ENCODE peak calls at places on chromosomes 7 and 10, in four cellular contexts. N, D, V and Z are unnamed samples.

GRCh38 chr7:45576249-45576929 is 2.2 kb downstream of the ADCY1 start:
- DNase-seq in N (no peak), D (no peak), V (no peak), Z (no peak)

GRCh38 chr7:44257618-44258422 is 57.0 kb downstream of the YKT6 start:
- DNase-seq in N (peak), D (no peak), V (peak), Z (peak)

GRCh38 chr10:131429141-131429540 is 117.6 kb upstream of the TCERG1L start:
- DNase-seq in N (no peak), D (no peak), V (no peak), Z (no peak)

GRCh38 chr10:72015868-72016267 is 51.7 kb downstream of the CHST3 start:
- DNase-seq in N (no peak), D (no peak), V (no peak), Z (no peak)

GRCh38 chr7:44645696-44646095 is 39.3 kb downstream of the OGDH start:
- DNase-seq in N (no peak), D (no peak), V (no peak), Z (no peak)

GRCh38 chr7:136133491-136133990 is 156.4 kb upstream of the MTPN start:
- DNase-seq in N (no peak), D (no peak), V (no peak), Z (no peak)

GRCh38 chr10:128664729-128665128 is 538.5 kb upstream of the MKI67 start:
- DNase-seq in N (no peak), D (no peak), V (no peak), Z (no peak)

GRCh38 chr7:82633592-82633991 is 190.0 kb upstream of the CACNA2D1 start:
- DNase-seq in N (no peak), D (no peak), V (no peak), Z (no peak)

GRCh38 chr10:101772895-101773761 is 2.8 kb downstream of the FGF8 start:
- DNase-seq in N (no peak), D (no peak), V (no peak), Z (no peak)

GRCh38 chr7:139687980-139688632 is 89.7 kb downstream of the HIPK2 start:
- DNase-seq in N (no peak), D (no peak), V (peak), Z (no peak)

GRCh38 chr7:17661982-17662585 is 278.2 kb downstream of the SNX13 start:
- DNase-seq in N (no peak), D (no peak), V (no peak), Z (no peak)

GRCh38 chr10:74987339-74988054 is 124.0 kb upstream of the SAMD8 start:
- DNase-seq in N (no peak), D (no peak), V (no peak), Z (no peak)

GRCh38 chr7:1020849-1021251 is 23.5 kb upstream of the GPR146 start:
- DNase-seq in N (no peak), D (no peak), V (no peak), Z (no peak)

GRCh38 chr7:144048648-144049047 is at the start of gene OR2A5:
- DNase-seq in N (no peak), D (no peak), V (no peak), Z (no peak)

GRCh38 chr10:125056161-125057132 is 103.9 kb downstream of the CTBP2 start:
- DNase-seq in N (no peak), D (no peak), V (no peak), Z (no peak)
- H3K27ac ChIP-seq in N (no peak), D (no peak), V (peak), Z (peak)

GRCh38 chr7:73717991-73718405 is 1.5 kb downstream of the STX1A start:
- DNase-seq in N (peak), D (no peak), V (no peak), Z (no peak)
- H3K27ac ChIP-seq in N (no peak), D (no peak), V (peak), Z (no peak)

GRCh38 chr10:22379059-22379458 is 33.8 kb downstream of the SPAG6 start:
- DNase-seq in N (no peak), D (no peak), V (no peak), Z (no peak)
- H3K27ac ChIP-seq in N (no peak), D (no peak), V (no peak), Z (no peak)

GRCh38 chr10:122468220-122468922 is 7.0 kb downstream of the HTRA1 start:
- DNase-seq in N (no peak), D (no peak), V (no peak), Z (no peak)

GRCh38 chr10:122468923-122469781 is 7.8 kb downstream of the HTRA1 start:
- DNase-seq in N (no peak), D (no peak), V (no peak), Z (no peak)

GRCh38 chr10:122471531-122472177 is 10.3 kb downstream of the HTRA1 start:
- DNase-seq in N (no peak), D (no peak), V (no peak), Z (no peak)

GRCh38 chr10:122466866-122467470 is 5.6 kb downstream of the HTRA1 start:
- DNase-seq in N (no peak), D (no peak), V (no peak), Z (no peak)

GRCh38 chr10:122469848-122470247 is 8.5 kb downstream of the HTRA1 start:
- DNase-seq in N (no peak), D (no peak), V (no peak), Z (no peak)
- H3K27ac ChIP-seq in N (no peak), D (no peak), V (peak), Z (no peak)

GRCh38 chr7:46751471-46751870 is 830.4 kb upstream of the IGFBP3 start:
- DNase-seq in N (no peak), D (no peak), V (no peak), Z (no peak)
- H3K27ac ChIP-seq in N (no peak), D (no peak), V (no peak), Z (peak)

GRCh38 chr7:123319911-123320310 is 120.1 kb upstream of the SLC13A1 start:
- DNase-seq in N (no peak), D (no peak), V (no peak), Z (no peak)
- H3K27ac ChIP-seq in N (no peak), D (no peak), V (no peak), Z (no peak)